ENCODE peak calls at places on chromosome X, in five cellular contexts. One of them, this sample, is unnamed. For H3K27me3, the result is how much of the 10 kb centered on the place peaks cover.

GRCh38 chrX:1945879-1946278 is 331.0 kb downstream of the ASMT start:
- DNase-seq in bronchial epithelial cell: no peak
- DNase-seq in BE2C: no peak
- DNase-seq in esophagus squamous epithelium: no peak
- DNase-seq in heart right ventricle: no peak
- DNase-seq in this sample: no peak

GRCh38 chrX:48278958-48279357 is 23.8 kb downstream of the SSX1 start:
- DNase-seq in bronchial epithelial cell: no peak
- DNase-seq in BE2C: peak
- DNase-seq in esophagus squamous epithelium: no peak
- DNase-seq in heart right ventricle: peak
- DNase-seq in this sample: peak

GRCh38 chrX:8988456-8988855 is 45.5 kb downstream of the FAM9B start:
- DNase-seq in bronchial epithelial cell: peak
- DNase-seq in BE2C: no peak
- DNase-seq in esophagus squamous epithelium: no peak
- DNase-seq in heart right ventricle: peak
- DNase-seq in this sample: no peak

GRCh38 chrX:20431486-20431885 is 164.8 kb upstream of the RPS6KA3 start:
- DNase-seq in bronchial epithelial cell: no peak
- DNase-seq in BE2C: no peak
- DNase-seq in esophagus squamous epithelium: no peak
- DNase-seq in heart right ventricle: no peak
- DNase-seq in this sample: no peak

GRCh38 chrX:48071064-48071985 is at the start of gene ZNF630:
- DNase-seq in bronchial epithelial cell: peak
- DNase-seq in BE2C: peak
- DNase-seq in esophagus squamous epithelium: peak
- DNase-seq in heart right ventricle: peak
- DNase-seq in this sample: peak

GRCh38 chrX:104721854-104722253 is 155.9 kb downstream of the IL1RAPL2 start:
- DNase-seq in bronchial epithelial cell: no peak
- DNase-seq in BE2C: no peak
- DNase-seq in esophagus squamous epithelium: no peak
- DNase-seq in heart right ventricle: no peak
- DNase-seq in this sample: no peak

GRCh38 chrX:55057691-55058249 is 17.1 kb upstream of the PAGE2B start:
- DNase-seq in bronchial epithelial cell: peak
- DNase-seq in BE2C: peak
- DNase-seq in esophagus squamous epithelium: no peak
- DNase-seq in heart right ventricle: peak
- DNase-seq in this sample: no peak

GRCh38 chrX:12984629-12985303 is 9.9 kb downstream of the TMSB4X start:
- DNase-seq in bronchial epithelial cell: peak
- DNase-seq in BE2C: no peak
- DNase-seq in esophagus squamous epithelium: no peak
- DNase-seq in heart right ventricle: no peak
- DNase-seq in this sample: no peak

GRCh38 chrX:17750436-17750835 is 13.1 kb downstream of the SCML1 start:
- DNase-seq in bronchial epithelial cell: peak
- DNase-seq in BE2C: no peak
- DNase-seq in esophagus squamous epithelium: no peak
- DNase-seq in heart right ventricle: no peak
- DNase-seq in this sample: no peak

GRCh38 chrX:20221902-20222301 is 44.8 kb downstream of the RPS6KA3 start:
- DNase-seq in bronchial epithelial cell: no peak
- DNase-seq in BE2C: no peak
- DNase-seq in esophagus squamous epithelium: no peak
- DNase-seq in heart right ventricle: no peak
- DNase-seq in this sample: no peak

GRCh38 chrX:153226344-153227190 is 47.5 kb downstream of the MAGEA1 start:
- DNase-seq in bronchial epithelial cell: peak
- DNase-seq in BE2C: peak
- DNase-seq in esophagus squamous epithelium: no peak
- DNase-seq in heart right ventricle: peak
- DNase-seq in this sample: no peak
- H3K4me3 ChIP-seq in bronchial epithelial cell: peak
- H3K4me3 ChIP-seq in BE2C: no peak
- H3K4me3 ChIP-seq in esophagus squamous epithelium: no peak
- H3K4me3 ChIP-seq in heart right ventricle: no peak
- H3K4me3 ChIP-seq in this sample: no peak

DNA sequence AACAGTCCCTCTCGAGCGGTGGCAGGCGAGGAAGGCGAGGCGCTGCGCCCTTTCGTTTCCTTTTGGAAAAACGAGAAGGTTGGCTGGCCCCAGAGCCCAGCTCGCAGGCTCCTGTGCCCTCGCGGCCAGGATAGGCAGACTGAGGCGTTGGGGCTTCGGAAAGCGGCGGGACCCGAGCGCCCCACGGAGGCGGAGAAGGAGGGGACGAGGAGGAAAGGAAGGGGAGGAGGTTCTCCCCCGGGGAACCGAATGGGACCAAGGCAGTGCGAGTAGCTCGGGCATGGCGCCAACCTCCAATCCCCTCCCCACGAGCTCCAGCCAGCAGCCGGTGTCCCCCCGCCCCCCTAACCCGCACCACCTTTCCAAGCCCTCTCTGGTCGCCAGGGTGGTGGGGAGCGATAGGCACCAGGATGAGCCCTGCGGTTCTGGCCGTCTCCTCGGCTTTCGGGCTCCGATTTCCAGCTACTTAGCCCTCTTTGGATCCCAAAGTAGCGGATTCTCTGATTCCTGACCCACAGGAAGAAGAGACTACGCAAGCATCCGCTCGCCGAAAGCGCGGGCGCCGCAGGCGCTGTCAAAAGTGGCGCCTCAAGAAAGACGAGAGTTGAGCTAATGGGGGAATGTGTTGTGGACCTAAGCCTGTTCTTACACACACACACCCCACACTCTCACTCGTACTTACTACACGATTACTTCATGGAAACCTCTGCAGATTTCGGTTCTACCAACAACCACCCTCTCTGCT is 15.2 kb upstream of the ZIC3 start:
- DNase-seq in bronchial epithelial cell: no peak
- DNase-seq in BE2C: no peak
- DNase-seq in esophagus squamous epithelium: no peak
- DNase-seq in heart right ventricle: no peak
- DNase-seq in this sample: no peak
- H3K27me3 ChIP-seq in bronchial epithelial cell: under half
- H3K27me3 ChIP-seq in BE2C: under half
- H3K27me3 ChIP-seq in esophagus squamous epithelium: under half
- H3K27me3 ChIP-seq in heart right ventricle: half or more
- H3K27me3 ChIP-seq in this sample: under half

GRCh38 chrX:7640392-7640791 is 202.6 kb upstream of the VCX start:
- DNase-seq in bronchial epithelial cell: no peak
- DNase-seq in BE2C: no peak
- DNase-seq in esophagus squamous epithelium: no peak
- DNase-seq in heart right ventricle: no peak
- DNase-seq in this sample: no peak

GRCh38 chrX:7641141-7641540 is 201.8 kb upstream of the VCX start:
- DNase-seq in bronchial epithelial cell: no peak
- DNase-seq in BE2C: no peak
- DNase-seq in esophagus squamous epithelium: no peak
- DNase-seq in heart right ventricle: no peak
- DNase-seq in this sample: no peak

GRCh38 chrX:7638053-7638452 is 204.9 kb upstream of the VCX start:
- DNase-seq in bronchial epithelial cell: no peak
- DNase-seq in BE2C: no peak
- DNase-seq in esophagus squamous epithelium: no peak
- DNase-seq in heart right ventricle: no peak
- DNase-seq in this sample: no peak
- TF ChIP-seq CTCF in bronchial epithelial cell: no peak
- TF ChIP-seq CTCF in BE2C: no peak
- TF ChIP-seq CTCF in esophagus squamous epithelium: no peak
- TF ChIP-seq CTCF in heart right ventricle: no peak
- TF ChIP-seq CTCF in this sample: no peak

GRCh38 chrX:10048695-10049094 is 81.5 kb downstream of the CLDN34 start:
- DNase-seq in bronchial epithelial cell: no peak
- DNase-seq in BE2C: no peak
- DNase-seq in esophagus squamous epithelium: no peak
- DNase-seq in heart right ventricle: no peak
- DNase-seq in this sample: no peak
- H3K4me3 ChIP-seq in bronchial epithelial cell: no peak
- H3K4me3 ChIP-seq in BE2C: no peak
- H3K4me3 ChIP-seq in esophagus squamous epithelium: no peak
- H3K4me3 ChIP-seq in heart right ventricle: no peak
- H3K4me3 ChIP-seq in this sample: no peak

DNA sequence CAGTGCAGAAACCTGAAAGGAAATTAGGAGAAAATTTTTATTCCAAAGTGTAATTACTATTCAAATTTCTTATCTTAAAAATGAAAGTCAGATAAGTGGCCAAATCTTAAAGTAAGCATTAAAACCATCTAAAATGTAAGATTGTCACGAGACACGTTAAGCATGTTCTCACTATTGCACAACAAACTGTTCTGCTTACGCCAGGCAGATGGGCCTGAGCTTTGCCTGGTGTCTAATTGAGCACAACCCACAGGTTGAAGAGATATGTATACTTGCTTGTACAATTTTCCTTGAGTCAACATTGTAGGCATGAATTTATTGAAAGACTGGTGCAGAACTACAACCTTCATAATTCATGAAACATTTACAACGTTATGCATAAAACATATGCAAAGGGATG is 3.9 kb downstream of the RNF128 start:
- DNase-seq in bronchial epithelial cell: peak
- DNase-seq in BE2C: no peak
- DNase-seq in esophagus squamous epithelium: no peak
- DNase-seq in heart right ventricle: no peak
- DNase-seq in this sample: no peak
- H3K27me3 ChIP-seq in bronchial epithelial cell: under half
- H3K27me3 ChIP-seq in BE2C: under half
- H3K27me3 ChIP-seq in esophagus squamous epithelium: under half
- H3K27me3 ChIP-seq in heart right ventricle: half or more
- H3K27me3 ChIP-seq in this sample: under half

GRCh38 chrX:39469126-39469525 is 628.6 kb downstream of the BCOR start:
- DNase-seq in bronchial epithelial cell: no peak
- DNase-seq in BE2C: no peak
- DNase-seq in esophagus squamous epithelium: no peak
- DNase-seq in heart right ventricle: no peak
- DNase-seq in this sample: no peak
- TF ChIP-seq CTCF in bronchial epithelial cell: no peak
- TF ChIP-seq CTCF in BE2C: no peak
- TF ChIP-seq CTCF in esophagus squamous epithelium: no peak
- TF ChIP-seq CTCF in heart right ventricle: no peak
- TF ChIP-seq CTCF in this sample: no peak

GRCh38 chrX:85243155-85243554 is 424 bp downstream of the SATL1 start:
- DNase-seq in bronchial epithelial cell: no peak
- DNase-seq in BE2C: no peak
- DNase-seq in esophagus squamous epithelium: no peak
- DNase-seq in heart right ventricle: no peak
- DNase-seq in this sample: no peak
- H3K4me3 ChIP-seq in bronchial epithelial cell: no peak
- H3K4me3 ChIP-seq in BE2C: peak
- H3K4me3 ChIP-seq in esophagus squamous epithelium: no peak
- H3K4me3 ChIP-seq in heart right ventricle: no peak
- H3K4me3 ChIP-seq in this sample: no peak